ENCODE peak calls at places on chromosomes 13 and 19, in seven cellular contexts. B is mesendoderm, N is testis, E is small intestine, T is lung, Z is trophoblast cell, A is H1. R is an unnamed sample.
A peak's percentile ranks its signal among the peaks of the same experiment; 100 is the strongest.

GRCh38 chr19:29568036-29568788 is 37.9 kb upstream of the POP4 start:
- DNase-seq in B (no peak), N (no peak), E (no peak), T (no peak), Z (no peak), A (no peak), R (no peak)

GRCh38 chr13:76836311-76836710 is 49.9 kb downstream of the KCTD12 start:
- DNase-seq in B (no peak), N (no peak), E (no peak), T (no peak), Z (no peak), A (no peak), R (no peak)

GRCh38 chr19:46856062-46857022 is 4.5 kb upstream of the ARHGAP35 start:
- DNase-seq in B (peak; percentile 96), N (peak; percentile 98), E (peak; percentile 95), T (peak; percentile 95), Z (peak; percentile 95), A (peak; percentile 91), R (peak; percentile 96)

GRCh38 chr19:18086590-18087138 is at the start of gene IL12RB1:
- DNase-seq in B (no peak), N (no peak), E (peak; percentile 72), T (no peak), Z (no peak), A (no peak), R (no peak)

GRCh38 chr13:23699271-23699670 is 129.1 kb downstream of the TNFRSF19 start:
- DNase-seq in B (no peak), N (no peak), E (no peak), T (no peak), Z (no peak), A (no peak), R (no peak)

GRCh38 chr19:5369962-5370367 is 29.4 kb upstream of the PTPRS start:
- DNase-seq in B (peak; percentile 76), N (peak; percentile 69), E (peak; percentile 16), T (peak; percentile 43), Z (peak; percentile 82), A (peak; percentile 97), R (peak; percentile 63)

GRCh38 chr13:102402292-102402691 is 444 bp upstream of the FGF14 start:
- DNase-seq in B (peak; percentile 96), N (peak; percentile 28), E (no peak), T (no peak), Z (no peak), A (peak; percentile 62), R (no peak)

GRCh38 chr13:61039302-61039701 is 376.3 kb downstream of the PCDH20 start:
- DNase-seq in B (no peak), N (no peak), E (no peak), T (no peak), Z (no peak), A (no peak), R (no peak)

GRCh38 chr19:11092181-11092538 is 2.9 kb downstream of the LDLR start:
- DNase-seq in B (no peak), N (no peak), E (peak; percentile 73), T (no peak), Z (peak; percentile 73), A (no peak), R (no peak)

GRCh38 chr13:77300176-77301141 is 26.4 kb downstream of the MYCBP2 start:
- DNase-seq in B (peak; percentile 38), N (no peak), E (no peak), T (no peak), Z (peak; percentile 46), A (no peak), R (no peak)

GRCh38 chr13:40777166-40777956 is 6.4 kb upstream of the MRPS31 start:
- DNase-seq in B (peak; percentile 74), N (peak; percentile 53), E (peak; percentile 76), T (peak; percentile 40), Z (no peak), A (no peak), R (no peak)

GRCh38 chr13:48156466-48156865 is 61.6 kb upstream of the MED4 start:
- DNase-seq in B (peak; percentile 37), N (no peak), E (peak; percentile 44), T (no peak), Z (peak; percentile 17), A (peak; percentile 58), R (no peak)

GRCh38 chr13:48585456-48585840 is 52.6 kb upstream of the RCBTB2 start:
- DNase-seq in B (no peak), N (peak; percentile 55), E (peak; percentile 23), T (peak; percentile 15), Z (peak; percentile 63), A (no peak), R (no peak)

GRCh38 chr19:54136086-54136863 is 1.3 kb upstream of the CNOT3 start:
- DNase-seq in B (peak; percentile 54), N (no peak), E (peak; percentile 25), T (no peak), Z (peak; percentile 38), A (no peak), R (peak; percentile 52)

GRCh38 chr13:47459512-47459911 is 541.6 kb downstream of the SUCLA2 start:
- DNase-seq in B (peak; percentile 43), N (peak; percentile 26), E (no peak), T (no peak), Z (no peak), A (no peak), R (no peak)

GRCh38 chr13:47326061-47326460 is 429.2 kb upstream of the HTR2A start:
- DNase-seq in B (no peak), N (no peak), E (no peak), T (no peak), Z (no peak), A (no peak), R (no peak)

GRCh38 chr13:45500492-45501174 is 35.9 kb downstream of the COG3 start:
- DNase-seq in B (peak; percentile 35), N (no peak), E (no peak), T (no peak), Z (no peak), A (no peak), R (no peak)

GRCh38 chr19:3309724-3310123 is 56.7 kb upstream of the NFIC start:
- DNase-seq in B (no peak), N (no peak), E (no peak), T (no peak), Z (no peak), A (no peak), R (no peak)

GRCh38 chr13:41816057-41816456 is 144.9 kb downstream of the VWA8 start:
- DNase-seq in B (no peak), N (no peak), E (no peak), T (no peak), Z (no peak), A (no peak), R (no peak)

GRCh38 chr19:13189600-13189999 is 39.4 kb downstream of the IER2 start:
- DNase-seq in B (peak; percentile 42), N (no peak), E (no peak), T (no peak), Z (no peak), A (no peak), R (no peak)

GRCh38 chr13:49836516-49836915 is 44.0 kb upstream of the KPNA3 start:
- DNase-seq in B (peak; percentile 31), N (no peak), E (no peak), T (no peak), Z (no peak), A (no peak), R (no peak)

GRCh38 chr13:82002693-82003092 is 1661.8 kb upstream of the SPRY2 start:
- DNase-seq in B (no peak), N (no peak), E (no peak), T (no peak), Z (no peak), A (no peak), R (no peak)

GRCh38 chr19:11091343-11092153 is 2.3 kb downstream of the LDLR start:
- DNase-seq in B (peak; percentile 97), N (peak; percentile 31), E (peak; percentile 83), T (peak; percentile 61), Z (peak; percentile 96), A (no peak), R (peak; percentile 80)

GRCh38 chr13:51311271-51311670 is 28.2 kb upstream of the SERPINE3 start:
- DNase-seq in B (no peak), N (no peak), E (no peak), T (no peak), Z (no peak), A (no peak), R (no peak)
- H3K4me1 ChIP-seq in B (no peaks in the 10 kb centered on the region), N (no peaks in the 10 kb centered on the region), E (no peaks in the 10 kb centered on the region), T (peaks cover 2% of the 10 kb centered on the region), Z (no peaks in the 10 kb centered on the region), A (peaks cover 4% of the 10 kb centered on the region), R (no peaks in the 10 kb centered on the region)

GRCh38 chr13:110275931-110276552 is 30.9 kb downstream of the COL4A1 start:
- DNase-seq in B (no peak), N (peak; percentile 65), E (no peak), T (no peak), Z (no peak), A (no peak), R (no peak)

GRCh38 chr13:110277357-110277950 is 29.5 kb downstream of the COL4A1 start:
- DNase-seq in B (no peak), N (no peak), E (no peak), T (no peak), Z (no peak), A (no peak), R (no peak)

GRCh38 chr13:110278859-110279258 is 28.1 kb downstream of the COL4A1 start:
- DNase-seq in B (no peak), N (no peak), E (no peak), T (no peak), Z (no peak), A (no peak), R (no peak)

GRCh38 chr13:110274687-110275086 is 32.3 kb downstream of the COL4A1 start:
- DNase-seq in B (peak; percentile 32), N (no peak), E (no peak), T (no peak), Z (no peak), A (peak; percentile 45), R (no peak)

DNA sequence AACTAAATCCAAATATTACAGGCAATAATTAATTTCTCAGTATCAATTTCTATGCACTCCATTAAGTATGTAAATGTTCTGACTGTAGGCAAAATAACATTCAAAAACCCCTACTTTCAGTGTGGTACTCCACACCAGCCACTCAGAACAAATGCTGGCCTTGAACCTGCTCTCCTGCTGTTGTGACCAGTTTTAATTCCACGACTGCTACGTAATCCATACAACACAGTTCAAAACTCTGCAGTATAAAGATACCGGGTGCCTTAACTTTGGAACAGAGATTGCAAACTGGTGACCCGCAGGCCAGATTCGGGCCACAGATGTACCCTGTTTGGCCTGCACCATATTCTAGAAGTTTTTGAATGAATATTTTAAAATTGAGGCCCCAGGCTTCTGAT is 30.4 kb downstream of the COL4A1 start:
- DNase-seq in B (no peak), N (no peak), E (no peak), T (no peak), Z (no peak), A (no peak), R (no peak)
- H3K27ac ChIP-seq in B (no peak overlapping the region), N (no peak overlapping the region), E (peak overlapping the region; percentile 8), T (peak overlapping the region; percentile 24), Z (no peak overlapping the region), A (no peak overlapping the region), R (no peak overlapping the region)

GRCh38 chr19:38713865-38714264 is 30.4 kb downstream of the CAPN12 start:
- DNase-seq in B (no peak), N (no peak), E (no peak), T (no peak), Z (no peak), A (no peak), R (no peak)
- H3K4me1 ChIP-seq in B (no peaks in the 10 kb centered on the region), N (peaks cover 37% of the 10 kb centered on the region), E (no peaks in the 10 kb centered on the region), T (peaks cover 25% of the 10 kb centered on the region), Z (peaks cover 18% of the 10 kb centered on the region), A (no peaks in the 10 kb centered on the region), R (peaks cover 63% of the 10 kb centered on the region)

DNA sequence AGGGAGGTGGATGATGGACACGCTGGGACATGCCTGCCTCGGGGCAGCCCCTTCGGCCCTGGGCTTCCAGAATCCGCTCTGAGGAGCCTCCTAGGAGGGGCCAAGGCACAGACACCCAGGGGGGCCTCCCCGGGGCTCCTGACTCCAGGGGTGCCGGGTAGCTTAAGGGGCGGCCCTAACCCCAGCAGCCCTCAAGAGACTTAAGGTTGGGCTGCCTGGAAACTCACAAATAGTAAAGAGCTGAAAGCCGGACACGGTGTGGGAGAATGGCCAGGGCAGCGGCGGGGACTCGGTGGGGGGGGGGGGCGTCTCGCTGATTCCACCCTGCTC is 7.7 kb downstream of the ARID3A start:
- DNase-seq in B (no peak), N (no peak), E (no peak), T (no peak), Z (no peak), A (no peak), R (no peak)
- H3K27ac ChIP-seq in B (peak overlapping the region; percentile 67), N (peak overlapping the region; percentile 4), E (no peak overlapping the region), T (no peak overlapping the region), Z (peak overlapping the region; percentile 96), A (peak overlapping the region; percentile 39), R (peak overlapping the region; percentile 79)

R was measured in adrenal gland.